ENCODE peak calls at places on chromosome 5, in five cellular contexts. J, B, Q, D and W are unnamed samples.

GRCh38 chr5:5315068-5315835 is 107.2 kb upstream of the ICE1 start:
- DNase-seq in J (no peak), B (no peak), Q (no peak), D (no peak), W (no peak)

GRCh38 chr5:82105457-82105856 is 133.6 kb downstream of the ATG10 start:
- DNase-seq in J (no peak), B (no peak), Q (no peak), D (no peak), W (no peak)

GRCh38 chr5:174609116-174609515 is 115.3 kb upstream of the MSX2 start:
- DNase-seq in J (no peak), B (no peak), Q (no peak), D (no peak), W (no peak)

GRCh38 chr5:45376463-45376862 is 319.7 kb downstream of the HCN1 start:
- DNase-seq in J (no peak), B (no peak), Q (no peak), D (peak), W (no peak)

GRCh38 chr5:1522601-1523479 is 920 bp downstream of the LPCAT1 start:
- DNase-seq in J (no peak), B (no peak), Q (no peak), D (no peak), W (no peak)

GRCh38 chr5:78367318-78367991 is 7.0 kb downstream of the SCAMP1 start:
- DNase-seq in J (no peak), B (no peak), Q (no peak), D (no peak), W (no peak)

GRCh38 chr5:27311544-27311943 is 273.2 kb upstream of the CDH9 start:
- DNase-seq in J (no peak), B (no peak), Q (no peak), D (no peak), W (no peak)

GRCh38 chr5:159342838-159343237 is 12.6 kb upstream of the IL12B start:
- DNase-seq in J (no peak), B (no peak), Q (no peak), D (no peak), W (no peak)

GRCh38 chr5:52807037-52807436 is 19.3 kb downstream of the ITGA1 start:
- DNase-seq in J (no peak), B (no peak), Q (no peak), D (no peak), W (no peak)

GRCh38 chr5:169169786-169170185 is 131.2 kb downstream of the SLIT3 start:
- DNase-seq in J (no peak), B (no peak), Q (no peak), D (no peak), W (no peak)

GRCh38 chr5:122493091-122493775 is 181.2 kb downstream of the SNCAIP start:
- DNase-seq in J (no peak), B (peak), Q (no peak), D (no peak), W (no peak)

GRCh38 chr5:3032513-3032912 is 281.0 kb upstream of the IRX2 start:
- DNase-seq in J (no peak), B (no peak), Q (no peak), D (no peak), W (no peak)

GRCh38 chr5:55575815-55576583 is 41.2 kb upstream of the PLPP1 start:
- DNase-seq in J (no peak), B (no peak), Q (no peak), D (no peak), W (no peak)